ENCODE peak calls at places on chromosomes 11 and 22, in four cellular contexts. C is right lobe of liver, G is ovary, E is cardiac muscle cell. B is an unnamed sample.

GRCh38 chr11:96187779-96188624 is 155.0 kb downstream of the MAML2 start:
- DNase-seq in C (no peak), G (peak; percentile 42), E (no peak), B (no peak)

GRCh38 chr22:46352276-46352675 is 16.8 kb downstream of the TRMU start:
- DNase-seq in C (no peak), G (no peak), E (no peak), B (no peak)

GRCh38 chr22:32643246-32643645 is 158.3 kb upstream of the TIMP3 start:
- DNase-seq in C (no peak), G (no peak), E (no peak), B (no peak)

GRCh38 chr11:33701302-33701701 is 676 bp upstream of the C11orf91 start:
- DNase-seq in C (no peak), G (no peak), E (no peak), B (no peak)

GRCh38 chr11:43278302-43278956 is 33.4 kb upstream of the API5 start:
- DNase-seq in C (no peak), G (no peak), E (peak; percentile 19), B (peak; percentile 95)

GRCh38 chr22:32473388-32473952 is 1.1 kb upstream of the FBXO7 start:
- DNase-seq in C (no peak), G (peak; percentile 30), E (peak; percentile 73), B (peak; percentile 82)

GRCh38 chr11:21464601-21465193 is 728.2 kb upstream of the ANO5 start:
- DNase-seq in C (no peak), G (no peak), E (no peak), B (no peak)

GRCh38 chr11:2193099-2193886 is 21.7 kb upstream of the TH start:
- DNase-seq in C (no peak), G (no peak), E (peak; percentile 48), B (no peak)

GRCh38 chr11:75386912-75387311 is 12.4 kb upstream of the RPS3 start:
- DNase-seq in C (no peak), G (no peak), E (no peak), B (no peak)

GRCh38 chr11:65592840-65593517 is 2.6 kb downstream of the KCNK7 start:
- DNase-seq in C (no peak), G (no peak), E (no peak), B (no peak)

GRCh38 chr11:76415073-76415472 is 29.7 kb upstream of the EMSY start:
- DNase-seq in C (no peak), G (no peak), E (no peak), B (no peak)

GRCh38 chr11:117096140-117096972 is 1.9 kb downstream of the SIK3 start:
- DNase-seq in C (peak; percentile 34), G (no peak), E (peak; percentile 62), B (peak; percentile 28)

GRCh38 chr11:127996825-127997224 is 590.5 kb downstream of the ETS1 start:
- DNase-seq in C (no peak), G (no peak), E (no peak), B (no peak)

GRCh38 chr11:64745219-64745522 is 1.2 kb upstream of the RASGRP2 start:
- DNase-seq in C (peak; percentile 84), G (no peak), E (peak; percentile 44), B (no peak)

GRCh38 chr11:72353861-72354260 is 80.5 kb downstream of the CLPB start:
- DNase-seq in C (no peak), G (no peak), E (no peak), B (peak; percentile 61)

GRCh38 chr22:24410110-24410856 is 17.1 kb upstream of the ADORA2A start:
- DNase-seq in C (no peak), G (no peak), E (no peak), B (no peak)

GRCh38 chr11:18012314-18012905 is 437 bp downstream of the SERGEF start:
- DNase-seq in C (no peak), G (no peak), E (peak; percentile 52), B (peak; percentile 8)

GRCh38 chr11:8809605-8810272 is 101.2 kb upstream of the AKIP1 start:
- DNase-seq in C (no peak), G (no peak), E (peak; percentile 35), B (no peak)

GRCh38 chr22:50529416-50530279 is at the start of gene TYMP:
- DNase-seq in C (peak; percentile 92), G (no peak), E (no peak), B (no peak)

GRCh38 chr11:123719452-123719851 is 22.0 kb downstream of the ZNF202 start:
- DNase-seq in C (no peak), G (no peak), E (no peak), B (peak; percentile 18)

GRCh38 chr22:39707351-39707750 is 136.8 kb downstream of the CACNA1I start:
- DNase-seq in C (no peak), G (no peak), E (no peak), B (no peak)

GRCh38 chr11:45974806-45975205 is 52.4 kb downstream of the LARGE2 start:
- DNase-seq in C (no peak), G (no peak), E (no peak), B (no peak)

GRCh38 chr11:79956061-79956460 is 515.2 kb upstream of the TENM4 start:
- DNase-seq in C (no peak), G (no peak), E (no peak), B (no peak)

GRCh38 chr11:19730373-19730772 is 17.7 kb downstream of the NAV2 start:
- DNase-seq in C (no peak), G (no peak), E (no peak), B (no peak)

GRCh38 chr11:134097146-134097545 is 28.3 kb downstream of the JAM3 start:
- DNase-seq in C (no peak), G (no peak), E (no peak), B (no peak)

GRCh38 chr11:102924851-102925380 is 30.6 kb downstream of the MMP13 start:
- DNase-seq in C (no peak), G (no peak), E (no peak), B (no peak)

GRCh38 chr11:131328843-131329242 is 41.6 kb upstream of the NTM start:
- DNase-seq in C (no peak), G (no peak), E (no peak), B (no peak)

GRCh38 chr11:6332066-6332465 is 11.8 kb upstream of the CAVIN3 start:
- DNase-seq in C (no peak), G (no peak), E (no peak), B (no peak)

GRCh38 chr22:46108564-46109473 is 41.5 kb upstream of the PPARA start:
- DNase-seq in C (peak; percentile 78), G (peak; percentile 72), E (peak; percentile 62), B (peak; percentile 56)

GRCh38 chr11:66880484-66881211 is 23.8 kb downstream of the LRFN4 start:
- DNase-seq in C (no peak), G (peak; percentile 21), E (peak; percentile 39), B (peak; percentile 72)

GRCh38 chr11:69065136-69065710 is 16.5 kb downstream of the TPCN2 start:
- DNase-seq in C (no peak), G (no peak), E (no peak), B (no peak)

GRCh38 chr22:41449321-41449720 is 2.7 kb upstream of the TOB2 start:
- DNase-seq in C (no peak), G (no peak), E (no peak), B (peak; percentile 17)

GRCh38 chr22:49362393-49362792 is 465.3 kb downstream of the BRD1 start:
- DNase-seq in C (no peak), G (no peak), E (no peak), B (no peak)

GRCh38 chr11:118358071-118358470 is 1.3 kb upstream of the UBE4A start:
- DNase-seq in C (no peak), G (no peak), E (no peak), B (no peak)

GRCh38 chr11:113862430-113862829 is 12.9 kb downstream of the USP28 start:
- DNase-seq in C (no peak), G (no peak), E (no peak), B (peak; percentile 36)

GRCh38 chr11:115222218-115222862 is 281.9 kb downstream of the CADM1 start:
- DNase-seq in C (no peak), G (no peak), E (no peak), B (peak; percentile 37)

GRCh38 chr11:67120456-67120855 is 1.4 kb downstream of the KDM2A start:
- DNase-seq in C (no peak), G (no peak), E (no peak), B (no peak)

GRCh38 chr11:95456704-95457491 is 225.9 kb upstream of the SESN3 start:
- DNase-seq in C (no peak), G (no peak), E (no peak), B (no peak)

GRCh38 chr11:99162819-99163218 is 142.1 kb downstream of the CNTN5 start:
- DNase-seq in C (no peak), G (no peak), E (no peak), B (no peak)

GRCh38 chr22:28939932-28940331 is 56.6 kb downstream of the ZNRF3 start:
- DNase-seq in C (no peak), G (no peak), E (no peak), B (no peak)
- H3K4me1 ChIP-seq in C (peaks cover 26% of the 10 kb centered on the region), G (peaks cover 5% of the 10 kb centered on the region), E (peaks cover 52% of the 10 kb centered on the region), B (peaks cover 24% of the 10 kb centered on the region)

GRCh38 chr11:25052844-25053243 is 556.0 kb downstream of the LUZP2 start:
- DNase-seq in C (no peak), G (no peak), E (no peak), B (no peak)
- TF ChIP-seq CTCF in C (no peak), G (no peak), E (no peak), B (no peak)

DNA sequence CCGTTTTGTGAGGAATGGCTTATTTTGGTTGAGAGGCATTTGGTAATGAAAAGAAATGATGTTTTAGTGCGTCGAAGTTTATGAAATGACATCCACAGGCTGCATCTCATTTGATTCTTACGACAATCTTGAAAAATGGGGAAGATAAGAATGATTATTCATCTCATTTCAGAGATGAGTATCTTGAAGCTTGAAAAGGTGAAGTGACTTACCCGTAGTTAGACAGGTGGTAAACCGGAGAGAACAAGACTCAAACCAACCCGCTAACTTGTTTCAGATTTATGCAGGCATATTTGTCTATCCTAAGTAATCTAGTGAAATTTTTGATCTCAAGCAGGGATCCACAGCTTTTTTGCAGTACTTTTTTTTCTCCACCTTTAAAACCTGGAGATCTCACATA is 9.1 kb upstream of the SORL1-AS1 start:
- DNase-seq in C (no peak), G (no peak), E (no peak), B (no peak)
- H3K4me1 ChIP-seq in C (peaks cover 56% of the 10 kb centered on the region), G (peaks cover 10% of the 10 kb centered on the region), E (peaks cover 18% of the 10 kb centered on the region), B (peaks cover 9% of the 10 kb centered on the region)

GRCh38 chr11:73359930-73360742 is 16.1 kb upstream of the RELT start:
- DNase-seq in C (no peak), G (no peak), E (peak; percentile 55), B (peak; percentile 73)
- TF ChIP-seq CTCF in C (no peak), G (no peak), E (peak; percentile 39), B (peak; percentile 67)

B was measured in A673.